ENCODE peak calls at places on chromosomes 6 and 20, in seven cellular contexts. I is HCT116, F is neural progenitor cell, O is HepG2, H is astrocyte, Q is PC-3, A is neuronal stem cell. U is an unnamed sample.

GRCh38 chr6:40804905-40805304 is 217.7 kb upstream of the LRFN2 start:
- DNase-seq in I (no peak), F (peak; percentile 18), O (no peak), H (no peak), Q (no peak), A (no peak), U (peak; percentile 16)

GRCh38 chr6:141077355-141078333 is 1055.1 kb upstream of the GJE1 start:
- DNase-seq in I (peak; percentile 65), F (peak; percentile 55), O (peak; percentile 80), H (no peak), Q (peak; percentile 47), A (peak; percentile 6), U (peak; percentile 3)

GRCh38 chr20:4666001-4666470 is 55.7 kb upstream of the PRND start:
- DNase-seq in I (no peak), F (no peak), O (no peak), H (peak; percentile 70), Q (peak; percentile 92), A (no peak), U (peak; percentile 90)

GRCh38 chr6:26233608-26234420 is 131.2 kb upstream of the BTN3A2 start:
- DNase-seq in I (no peak), F (peak; percentile 62), O (no peak), H (peak; percentile 58), Q (peak; percentile 82), A (no peak), U (peak; percentile 66)

GRCh38 chr6:112040933-112041332 is 13.0 kb upstream of the CCN6 start:
- DNase-seq in I (no peak), F (no peak), O (no peak), H (no peak), Q (no peak), A (no peak), U (peak; percentile 59)

GRCh38 chr6:28335564-28336283 is at the start of gene ZSCAN31:
- DNase-seq in I (peak; percentile 97), F (peak; percentile 94), O (peak; percentile 99), H (peak; percentile 99), Q (peak; percentile 97), A (peak; percentile 90), U (peak; percentile 97)

GRCh38 chr20:43840382-43841070 is 74.1 kb upstream of the TOX2 start:
- DNase-seq in I (peak; percentile 12), F (peak; percentile 60), O (peak; percentile 39), H (no peak), Q (peak; percentile 68), A (peak; percentile 11), U (no peak)

GRCh38 chr6:100412872-100413271 is 51.8 kb downstream of the SIM1 start:
- DNase-seq in I (no peak), F (no peak), O (no peak), H (no peak), Q (no peak), A (no peak), U (no peak)

GRCh38 chr20:20463933-20464374 is 96.0 kb downstream of the INSM1 start:
- DNase-seq in I (no peak), F (peak; percentile 92), O (no peak), H (peak; percentile 68), Q (no peak), A (peak; percentile 85), U (peak; percentile 5)

GRCh38 chr6:44221291-44221960 is 2.0 kb upstream of the SLC29A1 start:
- DNase-seq in I (no peak), F (peak; percentile 77), O (peak; percentile 85), H (peak; percentile 48), Q (peak; percentile 81), A (no peak), U (peak; percentile 87)

GRCh38 chr20:3563548-3564177 is 92.8 kb downstream of the ATRN start:
- DNase-seq in I (peak; percentile 41), F (peak; percentile 61), O (peak; percentile 63), H (peak; percentile 14), Q (peak; percentile 73), A (peak; percentile 23), U (peak; percentile 76)

GRCh38 chr6:93581371-93581770 is 162.0 kb upstream of the EPHA7 start:
- DNase-seq in I (no peak), F (no peak), O (no peak), H (no peak), Q (no peak), A (no peak), U (no peak)

GRCh38 chr20:20699144-20699543 is 13.3 kb downstream of the RALGAPA2 start:
- DNase-seq in I (no peak), F (no peak), O (peak; percentile 95), H (no peak), Q (peak; percentile 82), A (no peak), U (no peak)

GRCh38 chr6:26502169-26502568 is 2.1 kb downstream of the BTN1A1 start:
- DNase-seq in I (no peak), F (peak; percentile 4), O (peak; percentile 41), H (no peak), Q (peak; percentile 40), A (no peak), U (no peak)

GRCh38 chr20:41344938-41345728 is 4.5 kb downstream of the LPIN3 start:
- DNase-seq in I (no peak), F (no peak), O (no peak), H (no peak), Q (no peak), A (no peak), U (peak; percentile 26)

GRCh38 chr6:169112483-169113320 is 140.9 kb downstream of the THBS2 start:
- DNase-seq in I (no peak), F (no peak), O (no peak), H (no peak), Q (no peak), A (no peak), U (no peak)

GRCh38 chr6:157534991-157535353 is 154.0 kb downstream of the ZDHHC14 start:
- DNase-seq in I (no peak), F (no peak), O (no peak), H (no peak), Q (no peak), A (no peak), U (no peak)
- H3K4me2 ChIP-seq in I (peak overlapping the region; percentile 69), F (peak overlapping the region; percentile 28), O (peak overlapping the region; percentile 61), H (peak overlapping the region; percentile 72), Q (peak overlapping the region; percentile 80), A (no peak overlapping the region), U (peak overlapping the region; percentile 75)

GRCh38 chr6:136550330-136551071 is at the start of gene MAP7:
- DNase-seq in I (peak; percentile 75), F (peak; percentile 92), O (no peak), H (no peak), Q (peak; percentile 90), A (peak; percentile 54), U (peak; percentile 75)

GRCh38 chr6:136551103-136551502 is 881 bp upstream of the MAP7 start:
- DNase-seq in I (no peak), F (peak; percentile 13), O (no peak), H (no peak), Q (no peak), A (no peak), U (no peak)

GRCh38 chr6:136548582-136549330 is 1.5 kb downstream of the MAP7 start:
- DNase-seq in I (no peak), F (no peak), O (no peak), H (no peak), Q (no peak), A (no peak), U (no peak)

GRCh38 chr6:136549359-136550044 is 720 bp downstream of the MAP7 start:
- DNase-seq in I (no peak), F (peak; percentile 56), O (no peak), H (no peak), Q (peak; percentile 37), A (no peak), U (peak; percentile 19)

GRCh38 chr6:136550045-136550329 is 235 bp downstream of the MAP7 start:
- DNase-seq in I (no peak), F (no peak), O (no peak), H (no peak), Q (no peak), A (no peak), U (peak; percentile 61)
- H3K9ac ChIP-seq in I (peak overlapping the region; percentile 77), F (peak overlapping the region; percentile 39), O (no peak overlapping the region), H (peak overlapping the region; percentile 27), Q (peak overlapping the region; percentile 100), A (peak overlapping the region; percentile 39), U (peak overlapping the region; percentile 43)

GRCh38 chr20:36061754-36062153 is 92.8 kb upstream of the EPB41L1 start:
- DNase-seq in I (no peak), F (no peak), O (no peak), H (no peak), Q (no peak), A (no peak), U (peak; percentile 12)

GRCh38 chr20:36060676-36061075 is 92.3 kb downstream of the CNBD2 start:
- DNase-seq in I (no peak), F (no peak), O (no peak), H (no peak), Q (no peak), A (no peak), U (no peak)

GRCh38 chr20:36063916-36064660 is 90.5 kb upstream of the EPB41L1 start:
- DNase-seq in I (no peak), F (no peak), O (no peak), H (no peak), Q (no peak), A (no peak), U (no peak)

GRCh38 chr20:36064661-36065426 is 89.7 kb upstream of the EPB41L1 start:
- DNase-seq in I (no peak), F (peak; percentile 97), O (peak; percentile 85), H (peak; percentile 71), Q (peak; percentile 89), A (peak; percentile 91), U (peak; percentile 93)

DNA sequence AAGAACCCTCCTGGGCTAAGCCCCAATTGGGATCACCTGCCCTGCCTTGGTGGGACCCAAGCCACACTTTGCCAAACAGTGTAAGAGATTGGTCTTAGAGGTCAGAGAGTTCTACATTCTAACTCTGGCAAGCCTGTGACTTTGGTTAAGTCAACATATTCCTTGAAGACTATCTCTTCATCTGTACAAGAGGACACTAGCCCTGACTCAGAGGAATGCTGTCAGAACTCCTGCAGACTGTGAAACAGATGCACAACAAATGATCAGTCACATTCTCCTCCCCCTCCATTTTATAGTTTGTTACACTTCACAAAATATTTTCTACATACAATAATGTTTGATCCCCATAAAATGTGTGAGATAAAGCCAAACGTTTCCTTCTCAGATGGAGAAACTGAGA is 91.7 kb upstream of the EPB41L1 start:
- DNase-seq in I (no peak), F (no peak), O (no peak), H (no peak), Q (peak; percentile 71), A (no peak), U (peak; percentile 87)
- H2AFZ ChIP-seq in I (no peak overlapping the region), F (no peak overlapping the region), O (no peak overlapping the region), H (no peak overlapping the region), Q (no peak overlapping the region), A (no peak overlapping the region), U (no peak overlapping the region)

GRCh38 chr20:19257865-19258264 is 45.4 kb downstream of the SLC24A3 start:
- DNase-seq in I (no peak), F (no peak), O (no peak), H (no peak), Q (no peak), A (no peak), U (no peak)

GRCh38 chr20:19254956-19255355 is 42.5 kb downstream of the SLC24A3 start:
- DNase-seq in I (no peak), F (no peak), O (no peak), H (no peak), Q (no peak), A (no peak), U (no peak)

GRCh38 chr20:19259182-19259591 is 46.7 kb downstream of the SLC24A3 start:
- DNase-seq in I (no peak), F (no peak), O (no peak), H (no peak), Q (no peak), A (no peak), U (no peak)

GRCh38 chr20:19256085-19256484 is 43.6 kb downstream of the SLC24A3 start:
- DNase-seq in I (no peak), F (no peak), O (no peak), H (no peak), Q (no peak), A (no peak), U (peak; percentile 34)

GRCh38 chr20:19257201-19257600 is 44.8 kb downstream of the SLC24A3 start:
- DNase-seq in I (no peak), F (no peak), O (no peak), H (no peak), Q (no peak), A (no peak), U (no peak)
- H3K4me2 ChIP-seq in I (no peak overlapping the region), F (no peak overlapping the region), O (no peak overlapping the region), H (no peak overlapping the region), Q (no peak overlapping the region), A (no peak overlapping the region), U (no peak overlapping the region)